ENCODE peak calls at places on chromosomes 2 and 18, in eight cellular contexts. D is keratinocyte; O is ACHN; Q is activated CD4-positive, alpha-beta T cell treated with anti-CD3 and anti-CD28 coated beads, Interleukin-2, amount 50 U/mL, for 48 hours; V is HEK293T; L is germinal center; K is kidney glomerular epithelial cell; T is GM03348. U is an unnamed sample.

GRCh38 chr2:122132292-122132691 is 376.8 kb downstream of the TSN start:
- DNase-seq in K (peak), D (no peak), T (peak), O (no peak), V (no peak), Q (no peak), L (no peak), U (no peak)

GRCh38 chr18:48828713-48829442 is 121.9 kb downstream of the SMAD7 start:
- DNase-seq in D (no peak), K (no peak), L (no peak), Q (peak), O (no peak), T (no peak), V (peak), U (peak)

GRCh38 chr2:83368916-83369315 is 1090.2 kb downstream of the SUCLG1 start:
- DNase-seq in Q (no peak), K (no peak), D (no peak), L (no peak), O (no peak), V (no peak), T (peak), U (no peak)

GRCh38 chr2:128797937-128798336 is 479.3 kb upstream of the HS6ST1 start:
- DNase-seq in V (no peak), D (no peak), K (no peak), O (no peak), T (no peak), Q (no peak), L (no peak), U (no peak)

GRCh38 chr2:109213646-109214417 is 84.8 kb downstream of the SH3RF3 start:
- DNase-seq in D (peak), Q (peak), V (no peak), O (no peak), T (peak), L (no peak), K (no peak), U (no peak)

GRCh38 chr2:128371248-128371630 is 52.6 kb upstream of the HS6ST1 start:
- DNase-seq in V (no peak), K (no peak), T (no peak), Q (no peak), D (no peak), L (no peak), O (no peak), U (no peak)

GRCh38 chr18:49613141-49613641 is 51.3 kb downstream of the LIPG start:
- DNase-seq in O (peak), L (no peak), K (peak), Q (no peak), D (no peak), T (no peak), V (no peak), U (no peak)

GRCh38 chr2:176637497-176638166 is 368.4 kb downstream of the MTX2 start:
- DNase-seq in L (peak), K (no peak), Q (peak), T (peak), D (no peak), O (peak), V (peak), U (peak)

GRCh38 chr2:226362991-226363390 is 436.6 kb downstream of the IRS1 start:
- DNase-seq in L (no peak), Q (no peak), D (no peak), O (no peak), T (peak), K (peak), V (no peak), U (no peak)

GRCh38 chr18:39105095-39105494 is 1539.5 kb upstream of the CELF4 start:
- DNase-seq in T (no peak), V (no peak), K (no peak), Q (no peak), L (no peak), O (no peak), D (no peak), U (no peak)

GRCh38 chr2:18124126-18124835 is 245.8 kb downstream of the KCNS3 start:
- DNase-seq in V (no peak), D (no peak), T (no peak), O (no peak), Q (no peak), L (no peak), K (no peak), U (no peak)

GRCh38 chr2:217878865-217879595 is 123.8 kb downstream of the TNS1 start:
- DNase-seq in D (no peak), Q (no peak), T (no peak), O (no peak), L (no peak), V (no peak), K (no peak), U (no peak)

GRCh38 chr2:86037141-86037794 is 68.4 kb downstream of the POLR1A start:
- DNase-seq in Q (peak), V (no peak), D (no peak), T (peak), O (peak), L (peak), K (peak), U (peak)

GRCh38 chr2:36330456-36331395 is 24.9 kb upstream of the CRIM1 start:
- DNase-seq in L (no peak), O (no peak), D (no peak), Q (no peak), T (no peak), V (no peak), K (no peak), U (no peak)

GRCh38 chr2:151795646-151796240 is 32.5 kb downstream of the ARL5A start:
- DNase-seq in D (no peak), O (no peak), T (peak), L (no peak), Q (no peak), V (no peak), K (no peak), U (no peak)

GRCh38 chr2:33069894-33070651 is 123.3 kb downstream of the LTBP1 start:
- DNase-seq in T (peak), Q (peak), V (no peak), K (peak), L (no peak), O (peak), D (peak), U (peak)

GRCh38 chr2:84931384-84931821 is 25.9 kb downstream of the TMSB10 start:
- DNase-seq in Q (no peak), K (no peak), D (no peak), T (no peak), L (no peak), O (no peak), V (no peak), U (no peak)

GRCh38 chr2:43100883-43101662 is 125.3 kb downstream of the ZFP36L2 start:
- DNase-seq in V (no peak), K (no peak), D (no peak), Q (no peak), L (no peak), O (peak), T (peak), U (no peak)

GRCh38 chr18:67525328-67526110 is 9.0 kb upstream of the DSEL start:
- DNase-seq in O (peak), D (peak), V (no peak), K (peak), Q (no peak), L (no peak), T (peak), U (peak)

GRCh38 chr2:174535083-174535482 is 48.3 kb upstream of the GPR155 start:
- DNase-seq in T (no peak), Q (no peak), K (no peak), O (no peak), V (no peak), D (no peak), L (no peak), U (no peak)

GRCh38 chr18:22778996-22779395 is 154.1 kb upstream of the RBBP8 start:
- DNase-seq in Q (no peak), V (no peak), L (no peak), T (no peak), O (no peak), D (no peak), K (no peak), U (no peak)